ENCODE peak calls at places on chromosomes 6 and 20, in four cellular contexts. V is nucleus accumbens; Q is CD4-positive, alpha-beta memory T cell; W is cardiac septum. H is an unnamed sample.

GRCh38 chr6:41046084-41046483 is 3.8 kb downstream of the TSPO2 start:
- DNase-seq in V (no peak), Q (no peak), W (no peak), H (no peak)

GRCh38 chr6:38997128-38997761 is 51.3 kb upstream of the GLP1R start:
- DNase-seq in V (no peak), Q (peak), W (no peak), H (no peak)

GRCh38 chr6:99295276-99295675 is 54.2 kb downstream of the FAXC start:
- DNase-seq in V (no peak), Q (no peak), W (no peak), H (no peak)

GRCh38 chr6:150202404-150202803 is 59.6 kb downstream of the PPP1R14C start:
- DNase-seq in V (no peak), Q (no peak), W (no peak), H (no peak)

GRCh38 chr6:169098136-169098535 is 155.5 kb downstream of the THBS2 start:
- DNase-seq in V (no peak), Q (no peak), W (no peak), H (no peak)

GRCh38 chr6:31663961-31664789 is 622 bp downstream of the GPANK1 start:
- DNase-seq in V (no peak), Q (no peak), W (no peak), H (no peak)

GRCh38 chr20:24863356-24863755 is 85.7 kb upstream of the CST7 start:
- DNase-seq in V (no peak), Q (no peak), W (no peak), H (no peak)

GRCh38 chr20:57703013-57703412 is 6.8 kb downstream of the PMEPA1 start:
- DNase-seq in V (no peak), Q (no peak), W (no peak), H (no peak)

GRCh38 chr6:151075527-151075926 is 164.2 kb upstream of the AKAP12 start:
- DNase-seq in V (no peak), Q (no peak), W (no peak), H (no peak)

GRCh38 chr20:50230871-50231270 is 40.2 kb downstream of the CEBPB start:
- DNase-seq in V (no peak), Q (no peak), W (no peak), H (no peak)

GRCh38 chr20:50381771-50382593 is 128.2 kb upstream of the PTPN1 start:
- DNase-seq in V (no peak), Q (peak), W (peak), H (no peak)

GRCh38 chr6:81171991-81172740 is 580.3 kb downstream of the TENT5A start:
- DNase-seq in V (no peak), Q (no peak), W (no peak), H (no peak)

GRCh38 chr20:44038681-44039123 is 124.0 kb downstream of the TOX2 start:
- DNase-seq in V (peak), Q (no peak), W (peak), H (no peak)

GRCh38 chr6:116217069-116217468 is 36.8 kb downstream of the TSPYL4 start:
- DNase-seq in V (no peak), Q (peak), W (no peak), H (no peak)

GRCh38 chr6:3813150-3813780 is 35.9 kb upstream of the FAM50B start:
- DNase-seq in V (no peak), Q (no peak), W (peak), H (no peak)

GRCh38 chr6:135300576-135300975 is 119.5 kb downstream of the MYB start:
- DNase-seq in V (no peak), Q (no peak), W (no peak), H (no peak)